ENCODE peak calls at places on chromosomes 13 and 19, in five cellular contexts. U is A549, S is HepG2, G is GM23338, Z is K562. I is an unnamed sample.

GRCh38 chr13:110471833-110472162 is 89.7 kb downstream of the RAB20 start:
- DNase-seq in U (no peak), S (no peak), G (no peak), Z (peak), I (peak)

GRCh38 chr19:54341295-54341694 is 2.3 kb upstream of the LILRA4 start:
- DNase-seq in U (no peak), S (no peak), G (peak), Z (peak), I (no peak)

GRCh38 chr13:46354143-46355087 is 32.6 kb downstream of the RUBCNL start:
- DNase-seq in U (peak), S (peak), G (no peak), Z (no peak), I (peak)

GRCh38 chr13:21971662-21972635 is 301.1 kb downstream of the FGF9 start:
- DNase-seq in U (no peak), S (no peak), G (no peak), Z (no peak), I (no peak)

GRCh38 chr13:112056284-112056727 is 10.6 kb upstream of the SOX1 start:
- DNase-seq in U (no peak), S (no peak), G (peak), Z (no peak), I (no peak)

GRCh38 chr19:54271106-54271505 is 9.8 kb downstream of the LILRB2 start:
- DNase-seq in U (no peak), S (no peak), G (no peak), Z (no peak), I (no peak)

GRCh38 chr13:98447881-98448641 is 128.8 kb downstream of the STK24 start:
- DNase-seq in U (peak), S (no peak), G (peak), Z (no peak), I (no peak)

GRCh38 chr13:44818428-44818827 is 170.8 kb downstream of the NUFIP1 start:
- DNase-seq in U (peak), S (peak), G (peak), Z (peak), I (no peak)

GRCh38 chr13:104314926-104315535 is 1248.8 kb upstream of the SLC10A2 start:
- DNase-seq in U (no peak), S (no peak), G (no peak), Z (no peak), I (no peak)

GRCh38 chr13:51453959-51454703 is 1.3 kb upstream of the INTS6 start:
- DNase-seq in U (peak), S (no peak), G (peak), Z (peak), I (no peak)

GRCh38 chr13:59680429-59681024 is 483.2 kb downstream of the DIAPH3 start:
- DNase-seq in U (peak), S (no peak), G (peak), Z (peak), I (no peak)

GRCh38 chr13:26202365-26202972 is 19.6 kb downstream of the RNF6 start:
- DNase-seq in U (no peak), S (no peak), G (no peak), Z (no peak), I (no peak)

GRCh38 chr19:49588370-49589122 is 2.4 kb upstream of the PRR12 start:
- DNase-seq in U (no peak), S (no peak), G (no peak), Z (no peak), I (no peak)

GRCh38 chr13:22278336-22278929 is 607.6 kb downstream of the FGF9 start:
- DNase-seq in U (peak), S (peak), G (peak), Z (peak), I (peak)

GRCh38 chr13:90420683-90421082 is 926.8 kb upstream of the MIR17HG start:
- DNase-seq in U (no peak), S (no peak), G (peak), Z (no peak), I (no peak)

GRCh38 chr13:45113809-45114208 is 6.5 kb upstream of the GTF2F2 start:
- DNase-seq in U (no peak), S (no peak), G (no peak), Z (no peak), I (no peak)

GRCh38 chr13:67273001-67273400 is 42.9 kb upstream of the PCDH9 start:
- DNase-seq in U (no peak), S (no peak), G (no peak), Z (no peak), I (no peak)

DNA sequence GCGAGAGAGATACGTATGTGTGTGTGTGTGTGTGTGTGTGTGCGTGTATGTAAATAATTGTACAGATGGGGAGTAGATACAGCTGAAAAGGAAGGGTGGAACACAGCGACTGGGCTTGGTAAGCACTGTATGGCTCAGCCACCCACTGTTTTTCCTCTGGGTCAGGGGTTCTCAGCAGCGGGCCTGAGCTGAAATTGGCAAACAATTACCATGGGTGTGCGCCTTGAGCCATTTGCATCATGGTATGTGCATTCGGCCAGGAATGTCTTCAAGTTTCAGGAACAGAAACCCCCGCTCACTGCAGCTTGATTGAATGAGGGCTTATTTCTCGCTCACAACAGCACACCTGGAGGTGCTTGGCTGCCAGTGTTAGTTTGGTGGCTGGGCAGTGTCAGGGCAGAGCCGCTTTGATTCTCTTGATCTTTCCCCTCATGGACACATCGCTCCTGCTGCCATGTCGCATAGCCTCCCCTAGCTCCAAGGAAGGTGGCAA is 126.7 kb downstream of the SIPA1L3 start:
- DNase-seq in U (no peak), S (no peak), G (peak), Z (no peak), I (peak)
- TF ChIP-seq JUNB in U (no peak), S (no peak), G (no peak), Z (no peak), I (no peak)

GRCh38 chr19:934865-935422 is 9.1 kb downstream of the ARID3A start:
- DNase-seq in U (peak), S (peak), G (no peak), Z (no peak), I (no peak)
- TF ChIP-seq JUNB in U (no peak), S (no peak), G (no peak), Z (no peak), I (no peak)

GRCh38 chr19:35266904-35267817 is 1.6 kb upstream of the USF2 start:
- DNase-seq in U (peak), S (no peak), G (peak), Z (peak), I (no peak)

GRCh38 chr19:35266149-35266903 is 2.4 kb upstream of the USF2 start:
- DNase-seq in U (no peak), S (no peak), G (no peak), Z (no peak), I (no peak)

GRCh38 chr19:35264281-35265125 is 4.3 kb upstream of the USF2 start:
- DNase-seq in U (no peak), S (no peak), G (no peak), Z (no peak), I (no peak)

GRCh38 chr19:35267818-35268545 is 780 bp upstream of the USF2 start:
- DNase-seq in U (peak), S (no peak), G (peak), Z (peak), I (no peak)

DNA sequence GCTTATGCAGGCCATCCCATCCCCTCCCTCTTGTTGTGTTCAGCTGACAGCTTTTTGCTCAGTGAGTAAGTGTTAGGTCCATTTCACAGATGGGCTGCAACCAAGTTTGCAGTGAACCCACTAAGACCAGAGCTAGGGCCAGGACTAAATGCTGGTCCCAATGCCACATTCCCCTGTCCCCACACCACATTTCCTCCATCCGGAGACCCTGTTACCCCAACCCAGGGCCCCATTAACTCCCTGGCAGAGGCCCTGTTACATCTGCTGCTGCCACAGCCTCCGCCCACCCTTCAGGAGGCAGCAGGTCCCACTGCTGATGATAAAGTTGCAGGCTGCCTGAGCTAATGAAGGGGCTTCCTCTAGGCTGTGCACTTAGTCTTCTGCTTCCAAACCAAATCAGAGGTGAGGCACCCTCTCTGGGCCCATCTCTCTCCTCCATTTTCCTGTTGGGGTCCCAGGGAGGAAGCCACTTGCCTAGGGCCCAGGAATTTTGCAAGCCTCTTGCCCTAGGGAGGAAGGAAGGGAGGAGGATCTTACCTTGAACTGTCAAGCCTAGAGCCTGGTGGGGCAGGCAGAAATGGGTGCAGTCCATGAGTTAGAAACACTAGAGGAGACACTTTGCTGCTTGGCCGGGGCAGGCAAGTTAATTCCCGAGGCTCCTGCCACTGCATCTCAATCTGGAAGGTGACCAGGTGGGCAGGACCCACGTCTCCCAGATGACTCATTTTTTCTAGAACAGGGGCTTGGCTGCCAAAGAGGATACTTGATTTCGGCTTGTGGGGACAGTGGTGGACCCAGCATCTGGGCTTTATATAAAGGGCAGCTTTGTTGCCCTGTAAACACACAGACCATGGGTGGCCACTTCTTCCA is 3.4 kb upstream of the USF2 start:
- DNase-seq in U (no peak), S (no peak), G (no peak), Z (no peak), I (no peak)
- TF ChIP-seq JUNB in U (no peak), S (no peak), G (no peak), Z (no peak), I (no peak)

GRCh38 chr19:8262431-8262830 is 45.7 kb downstream of the CD320 start:
- DNase-seq in U (no peak), S (no peak), G (no peak), Z (no peak), I (no peak)
- TF ChIP-seq JUNB in U (no peak), S (no peak), G (no peak), Z (no peak), I (no peak)

GRCh38 chr19:58569943-58570670 is 3.0 kb downstream of the MZF1 start:
- DNase-seq in U (no peak), S (no peak), G (no peak), Z (no peak), I (no peak)
- TF ChIP-seq JUNB in U (no peak), S (no peak), G (no peak), Z (no peak), I (no peak)

GRCh38 chr19:2976609-2977000 is 759 bp upstream of the TLE6 start:
- DNase-seq in U (no peak), S (no peak), G (peak), Z (no peak), I (no peak)

GRCh38 chr19:2973229-2973628 is 4.1 kb upstream of the TLE6 start:
- DNase-seq in U (no peak), S (no peak), G (no peak), Z (no peak), I (no peak)

GRCh38 chr19:2977686-2978466 is 512 bp downstream of the TLE6 start:
- DNase-seq in U (no peak), S (no peak), G (no peak), Z (peak), I (no peak)

GRCh38 chr19:2977001-2977685 is at the start of gene TLE6:
- DNase-seq in U (peak), S (peak), G (peak), Z (peak), I (peak)

GRCh38 chr19:2974342-2974932 is 2.9 kb upstream of the TLE6 start:
- DNase-seq in U (no peak), S (no peak), G (no peak), Z (peak), I (no peak)
- TF ChIP-seq JUNB in U (no peak), S (no peak), G (no peak), Z (no peak), I (no peak)

DNA sequence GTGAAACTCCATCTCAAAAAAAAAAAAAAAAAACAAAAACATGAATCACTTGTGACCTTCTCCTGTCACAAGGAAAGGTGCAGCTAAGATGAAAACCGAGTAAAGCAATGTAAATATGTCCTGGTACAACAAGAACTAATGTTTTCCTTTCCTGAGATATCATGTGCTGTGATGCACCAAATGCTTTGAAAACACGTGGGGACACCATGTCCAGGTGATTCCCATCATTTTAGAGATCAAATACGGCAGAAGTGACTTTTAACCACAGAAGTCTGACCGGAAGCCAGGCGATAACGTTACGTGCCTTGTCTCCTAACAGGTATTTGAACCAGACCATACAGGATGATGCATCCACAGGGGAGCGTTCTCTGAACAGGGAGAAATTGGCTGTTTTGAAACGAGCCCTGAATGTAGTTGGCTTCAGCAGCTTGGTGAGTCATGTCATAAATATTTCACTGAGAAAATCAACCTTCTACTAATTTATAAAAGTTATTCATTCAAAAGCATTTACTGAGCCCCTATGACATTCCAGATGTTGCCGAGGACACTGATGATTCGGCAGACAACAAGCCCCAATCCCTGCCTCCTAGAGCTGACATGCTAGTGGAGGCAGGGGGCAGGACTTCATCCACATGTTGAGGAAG is 328.1 kb downstream of the MYO16 start:
- DNase-seq in U (peak), S (no peak), G (peak), Z (no peak), I (no peak)
- TF ChIP-seq JUNB in U (no peak), S (no peak), G (no peak), Z (no peak), I (no peak)

DNA sequence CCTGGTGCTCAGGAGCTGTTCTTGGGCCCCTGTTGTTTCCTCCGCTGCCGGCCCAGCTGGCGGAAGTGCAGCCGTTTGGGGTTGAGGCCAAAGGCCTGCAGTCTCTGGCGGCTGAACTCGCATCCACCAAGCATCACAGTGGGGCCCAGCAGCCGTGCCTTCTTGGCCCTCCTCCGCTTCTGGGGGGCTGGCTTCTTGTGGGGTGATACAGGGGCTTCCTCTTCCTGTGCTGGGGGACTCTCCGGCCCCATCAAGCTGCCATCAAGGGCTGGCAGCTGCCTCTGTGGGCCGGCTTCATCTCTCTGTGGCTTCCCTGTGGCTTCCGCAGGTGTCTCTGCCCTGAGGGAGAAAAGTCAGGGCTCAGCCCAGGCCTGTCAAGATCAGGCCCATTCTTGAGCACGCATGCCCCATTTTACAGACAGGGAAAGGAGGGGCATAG is 10.3 kb downstream of the ATG4D start:
- DNase-seq in U (no peak), S (no peak), G (no peak), Z (no peak), I (peak)
- TF ChIP-seq JUNB in U (no peak), S (no peak), G (no peak), Z (no peak), I (no peak)

GRCh38 chr19:53158119-53158656 is 665 bp downstream of the ZNF347 start:
- DNase-seq in U (no peak), S (no peak), G (peak), Z (peak), I (no peak)
- TF ChIP-seq JUNB in U (no peak), S (no peak), G (no peak), Z (no peak), I (no peak)